ENCODE peak calls at places on chromosomes 5 and 9, in eight cellular contexts. D is T-helper 17 cell, R is bronchial epithelial cell, G is NCI-H1694, C is chondrocyte, L is T-helper 2 cell, X is DND-41, E is cardiac muscle cell. H is an unnamed sample.

GRCh38 chr9:93467462-93467861 is 14.1 kb upstream of the FAM120AOS start:
- DNase-seq in C (no peak), G (no peak), X (no peak), E (no peak), R (peak; percentile 31), L (no peak), D (no peak), H (no peak)

GRCh38 chr9:73548201-73548600 is 396.5 kb downstream of the ANXA1 start:
- DNase-seq in X (no peak), E (peak; percentile 8), G (no peak), R (no peak), C (no peak), D (no peak), L (no peak), H (no peak)

GRCh38 chr9:134802201-134802795 is 78.3 kb upstream of the FCN2 start:
- DNase-seq in L (no peak), E (no peak), D (no peak), X (no peak), R (no peak), G (no peak), C (no peak), H (no peak)

GRCh38 chr9:119844431-119844830 is 475.2 kb upstream of the BRINP1 start:
- DNase-seq in G (no peak), C (no peak), E (no peak), X (no peak), R (no peak), L (no peak), D (no peak), H (no peak)

GRCh38 chr5:176743828-176744583 is 66.4 kb upstream of the UNC5A start:
- DNase-seq in C (peak; percentile 68), L (no peak), X (no peak), D (no peak), G (no peak), R (no peak), E (no peak), H (no peak)

GRCh38 chr9:93646640-93647178 is 70.3 kb downstream of the PHF2 start:
- DNase-seq in X (no peak), R (no peak), G (no peak), E (no peak), C (peak; percentile 62), L (no peak), D (no peak), H (no peak)

GRCh38 chr9:135098400-135099105 is 11.1 kb downstream of the OLFM1 start:
- DNase-seq in D (no peak), G (peak; percentile 40), X (peak; percentile 43), E (peak; percentile 85), C (no peak), R (no peak), L (no peak), H (peak; percentile 31)

GRCh38 chr9:98329904-98330303 is 74.5 kb upstream of the TBC1D2 start:
- DNase-seq in D (no peak), L (no peak), C (no peak), X (no peak), G (no peak), E (no peak), R (no peak), H (no peak)

GRCh38 chr9:132673355-132673754 is 3.1 kb downstream of the GTF3C4 start:
- DNase-seq in G (no peak), D (no peak), L (no peak), R (peak; percentile 64), E (peak; percentile 8), C (no peak), X (peak; percentile 14), H (peak; percentile 5)

GRCh38 chr5:112930082-112930344 is 8.0 kb upstream of the REEP5 start:
- DNase-seq in L (no peak), X (peak; percentile 72), E (no peak), R (no peak), C (no peak), D (no peak), G (no peak), H (no peak)

GRCh38 chr9:112447283-112447761 is 39.3 kb upstream of the KIAA1958 start:
- DNase-seq in C (no peak), X (no peak), E (no peak), D (no peak), R (peak; percentile 56), G (no peak), L (no peak), H (no peak)

GRCh38 chr9:127569819-127570401 is 42.2 kb upstream of the STXBP1 start:
- DNase-seq in C (no peak), G (no peak), X (no peak), E (no peak), D (no peak), R (peak; percentile 71), L (no peak), H (no peak)

GRCh38 chr5:68214472-68215207 is 916 bp upstream of the PIK3R1 start:
- DNase-seq in E (peak; percentile 20), R (no peak), L (no peak), G (no peak), D (no peak), C (no peak), X (no peak), H (no peak)

GRCh38 chr5:69416699-69417098 is 1.8 kb downstream of the MARVELD2 start:
- DNase-seq in R (peak; percentile 72), C (no peak), E (no peak), D (no peak), G (no peak), X (no peak), L (no peak), H (no peak)

GRCh38 chr9:81396528-81396927 is 292.8 kb downstream of the TLE1 start:
- DNase-seq in X (no peak), C (no peak), R (no peak), L (no peak), E (no peak), G (no peak), D (no peak), H (no peak)

GRCh38 chr9:136754059-136754572 is 3.9 kb downstream of the LCN8 start:
- DNase-seq in D (no peak), L (no peak), G (no peak), C (no peak), E (no peak), X (no peak), R (no peak), H (no peak)

GRCh38 chr9:113687680-113688371 is 188.3 kb upstream of the ZNF618 start:
- DNase-seq in D (no peak), E (peak; percentile 14), L (no peak), G (no peak), R (no peak), X (no peak), C (no peak), H (no peak)

H was measured in neural crest cell.